ENCODE peak calls at places on chromosome 15, in ten cellular contexts. R, P, Q, G, D, K, E, J, L and I are unnamed samples.
A peak's percentile ranks its signal among the peaks of the same experiment; 100 is the strongest.

GRCh38 chr15:58626378-58626777 is 123.1 kb downstream of the ADAM10 start:
- DNase-seq in R (no peak), P (no peak), Q (no peak), G (no peak), D (no peak), K (no peak), E (no peak), J (no peak), L (no peak), I (no peak)

GRCh38 chr15:33068531-33068990 is 126.0 kb downstream of the FMN1 start:
- DNase-seq in R (no peak), P (no peak), Q (peak; percentile 78), G (no peak), D (peak; percentile 4), K (no peak), E (no peak), J (no peak), L (peak; percentile 79), I (no peak)

GRCh38 chr15:93428807-93429351 is 339.9 kb upstream of the RGMA start:
- DNase-seq in R (no peak), P (no peak), Q (no peak), G (no peak), D (no peak), K (no peak), E (no peak), J (no peak), L (no peak), I (no peak)

GRCh38 chr15:68638953-68639500 is 60.2 kb downstream of the CORO2B start:
- DNase-seq in R (no peak), P (peak; percentile 57), Q (no peak), G (no peak), D (no peak), K (no peak), E (no peak), J (no peak), L (no peak), I (no peak)

GRCh38 chr15:42427429-42428223 is 63.3 kb downstream of the ZNF106 start:
- DNase-seq in R (no peak), P (peak; percentile 95), Q (no peak), G (no peak), D (no peak), K (no peak), E (no peak), J (no peak), L (no peak), I (no peak)

GRCh38 chr15:35481064-35481463 is 64.9 kb downstream of the DPH6 start:
- DNase-seq in R (no peak), P (no peak), Q (no peak), G (no peak), D (no peak), K (no peak), E (no peak), J (no peak), L (no peak), I (peak; percentile 13)

GRCh38 chr15:59817834-59818233 is 128.7 kb upstream of the BNIP2 start:
- DNase-seq in R (no peak), P (no peak), Q (no peak), G (no peak), D (no peak), K (no peak), E (no peak), J (no peak), L (no peak), I (no peak)

GRCh38 chr15:101071651-101072050 is 152.5 kb downstream of the LRRK1 start:
- DNase-seq in R (no peak), P (no peak), Q (no peak), G (no peak), D (no peak), K (no peak), E (no peak), J (no peak), L (no peak), I (no peak)

GRCh38 chr15:81910997-81911396 is 134.8 kb downstream of the MEX3B start:
- DNase-seq in R (no peak), P (no peak), Q (no peak), G (no peak), D (no peak), K (peak; percentile 45), E (no peak), J (no peak), L (no peak), I (no peak)

GRCh38 chr15:65171428-65171827 is 13.7 kb downstream of the CLPX start:
- DNase-seq in R (no peak), P (peak; percentile 14), Q (no peak), G (no peak), D (no peak), K (no peak), E (no peak), J (no peak), L (no peak), I (no peak)

GRCh38 chr15:69586721-69587120 is 134.1 kb downstream of the RPLP1 start:
- DNase-seq in R (no peak), P (no peak), Q (no peak), G (no peak), D (no peak), K (no peak), E (no peak), J (no peak), L (no peak), I (no peak)

GRCh38 chr15:63519548-63520178 is 15.3 kb downstream of the USP3 start:
- DNase-seq in R (no peak), P (no peak), Q (no peak), G (no peak), D (no peak), K (no peak), E (no peak), J (no peak), L (no peak), I (no peak)

GRCh38 chr15:67897646-67898045 is 57.8 kb upstream of the RNU6-1 start:
- DNase-seq in R (no peak), P (no peak), Q (no peak), G (no peak), D (no peak), K (peak; percentile 49), E (no peak), J (no peak), L (no peak), I (peak; percentile 13)

GRCh38 chr15:60397772-60398445 is at the start of gene ANXA2:
- DNase-seq in R (peak; percentile 52), P (peak; percentile 84), Q (no peak), G (peak; percentile 80), D (peak; percentile 57), K (peak; percentile 71), E (peak; percentile 84), J (peak; percentile 85), L (peak; percentile 91), I (peak; percentile 81)

GRCh38 chr15:52180851-52181450 is 10.2 kb downstream of the GNB5 start:
- DNase-seq in R (no peak), P (no peak), Q (no peak), G (no peak), D (no peak), K (no peak), E (no peak), J (no peak), L (no peak), I (no peak)

GRCh38 chr15:73996939-73997338 is 2.4 kb downstream of the PML start:
- DNase-seq in R (no peak), P (no peak), Q (peak; percentile 43), G (no peak), D (no peak), K (peak; percentile 90), E (no peak), J (no peak), L (no peak), I (peak; percentile 74)

GRCh38 chr15:92391640-92392039 is 2.0 kb upstream of the ST8SIA2 start:
- DNase-seq in R (peak; percentile 12), P (peak; percentile 1), Q (no peak), G (no peak), D (no peak), K (no peak), E (no peak), J (no peak), L (no peak), I (peak; percentile 22)

GRCh38 chr15:49495993-49496747 is 73.1 kb downstream of the FGF7 start:
- DNase-seq in R (no peak), P (peak; percentile 79), Q (no peak), G (no peak), D (no peak), K (no peak), E (no peak), J (no peak), L (no peak), I (no peak)

GRCh38 chr15:31338879-31339557 is 12.4 kb downstream of the KLF13 start:
- DNase-seq in R (no peak), P (peak; percentile 79), Q (no peak), G (peak; percentile 50), D (peak; percentile 71), K (peak; percentile 67), E (no peak), J (no peak), L (peak; percentile 48), I (peak; percentile 26)

GRCh38 chr15:59307164-59307535 is 65.5 kb downstream of the MYO1E start:
- DNase-seq in R (no peak), P (no peak), Q (no peak), G (no peak), D (no peak), K (no peak), E (no peak), J (no peak), L (no peak), I (no peak)

GRCh38 chr15:71116366-71116765 is 1.1 kb downstream of the THSD4 start:
- DNase-seq in R (no peak), P (peak; percentile 38), Q (no peak), G (no peak), D (no peak), K (no peak), E (no peak), J (no peak), L (peak; percentile 35), I (no peak)

GRCh38 chr15:73832657-73833056 is 40.7 kb upstream of the TBC1D21 start:
- DNase-seq in R (no peak), P (no peak), Q (no peak), G (no peak), D (peak; percentile 20), K (no peak), E (no peak), J (no peak), L (no peak), I (no peak)

GRCh38 chr15:39804026-39804425 is 21.4 kb upstream of the FSIP1 start:
- DNase-seq in R (no peak), P (peak; percentile 51), Q (no peak), G (no peak), D (no peak), K (no peak), E (no peak), J (no peak), L (no peak), I (peak; percentile 21)

GRCh38 chr15:58520464-58520863 is 88.7 kb downstream of the LIPC start:
- DNase-seq in R (no peak), P (no peak), Q (no peak), G (no peak), D (no peak), K (peak; percentile 89), E (no peak), J (no peak), L (no peak), I (peak; percentile 29)

GRCh38 chr15:39127925-39128617 is 452.8 kb upstream of the THBS1 start:
- DNase-seq in R (no peak), P (peak; percentile 97), Q (peak; percentile 46), G (peak; percentile 54), D (no peak), K (no peak), E (no peak), J (no peak), L (no peak), I (peak; percentile 42)